ENCODE peak calls at places on chromosomes 13 and 19, in five cellular contexts. I is WTC11, K is GM12878, N is K562, O is HCT116. L is an unnamed sample.

GRCh38 chr13:37889102-37889501 is 19.5 kb upstream of the TRPC4 start:
- DNase-seq in O (no peak), N (no peak), I (no peak), K (no peak), L (no peak)

GRCh38 chr13:112614835-112615234 is 26.9 kb upstream of the TUBGCP3 start:
- DNase-seq in N (no peak), I (no peak), K (no peak), O (no peak), L (no peak)

GRCh38 chr19:55255618-55256423 is 3.0 kb downstream of the PPP6R1 start:
- DNase-seq in I (no peak), N (peak), K (peak), O (no peak), L (no peak)

GRCh38 chr19:42185281-42185680 is 32.2 kb downstream of the DEDD2 start:
- DNase-seq in I (no peak), K (no peak), N (no peak), O (no peak), L (no peak)

GRCh38 chr19:29662604-29663404 is 2.5 kb upstream of the PLEKHF1 start:
- DNase-seq in N (peak), K (no peak), I (no peak), O (no peak), L (no peak)

GRCh38 chr13:26202365-26202972 is 19.6 kb downstream of the RNF6 start:
- DNase-seq in N (no peak), K (no peak), O (no peak), I (no peak), L (no peak)

GRCh38 chr19:41911889-41912731 is 16.1 kb downstream of the ERFL start:
- DNase-seq in I (no peak), N (no peak), O (no peak), K (no peak), L (no peak)

GRCh38 chr13:52009985-52010384 is 1.3 kb downstream of the ATP7B start:
- DNase-seq in K (no peak), I (no peak), O (no peak), N (peak), L (no peak)

GRCh38 chr13:97254809-97255208 is 32.7 kb downstream of the MBNL2 start:
- DNase-seq in N (no peak), K (no peak), I (no peak), O (peak), L (no peak)

GRCh38 chr19:39557791-39558622 is 18.0 kb upstream of the EID2 start:
- DNase-seq in N (no peak), I (no peak), K (peak), O (no peak), L (peak)

GRCh38 chr19:46898731-46899130 is 37.9 kb downstream of the ARHGAP35 start:
- DNase-seq in K (no peak), I (no peak), O (no peak), N (no peak), L (no peak)

DNA sequence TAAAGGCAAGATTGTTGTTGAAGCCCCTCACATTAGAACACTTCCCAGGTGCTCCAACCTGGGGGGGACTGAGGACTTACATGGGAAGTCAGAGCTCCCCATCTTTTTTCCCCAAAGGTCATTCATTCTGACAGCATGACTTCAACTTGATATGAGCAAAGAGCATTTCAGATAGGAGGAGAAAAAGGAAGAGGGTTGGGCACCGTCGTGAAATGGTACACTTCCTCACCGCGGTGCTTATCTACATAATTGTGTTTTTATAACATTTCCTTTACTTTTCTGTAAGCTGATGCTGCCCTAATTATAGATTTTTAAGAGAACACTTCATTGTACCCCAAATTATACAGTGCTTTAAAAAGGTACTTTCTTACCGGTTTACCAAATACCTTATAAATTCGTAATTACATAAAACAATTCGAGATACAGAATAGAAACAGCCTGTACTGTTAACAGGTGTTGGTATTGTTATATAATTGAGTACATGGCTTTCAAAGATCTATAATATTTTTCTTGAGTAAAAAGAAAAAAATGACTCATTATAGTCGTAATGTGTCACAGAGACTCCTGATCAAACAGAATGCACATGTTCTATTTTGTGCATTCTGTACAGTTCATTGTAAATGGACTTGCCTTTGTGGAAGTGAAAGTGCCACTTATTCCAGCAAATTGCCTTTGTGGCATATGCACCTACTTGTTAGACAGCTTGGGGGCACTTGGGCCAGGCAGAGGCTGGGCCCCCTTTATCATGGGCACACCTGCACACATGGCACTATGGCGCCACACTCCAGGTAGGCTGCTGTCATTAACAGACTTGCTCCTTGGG is 81.8 kb downstream of the GGACT start:
- DNase-seq in O (no peak), N (no peak), I (no peak), K (no peak), L (no peak)
- TF ChIP-seq SP1 in O (no peak), N (no peak), I (no peak), K (no peak), L (no peak)

DNA sequence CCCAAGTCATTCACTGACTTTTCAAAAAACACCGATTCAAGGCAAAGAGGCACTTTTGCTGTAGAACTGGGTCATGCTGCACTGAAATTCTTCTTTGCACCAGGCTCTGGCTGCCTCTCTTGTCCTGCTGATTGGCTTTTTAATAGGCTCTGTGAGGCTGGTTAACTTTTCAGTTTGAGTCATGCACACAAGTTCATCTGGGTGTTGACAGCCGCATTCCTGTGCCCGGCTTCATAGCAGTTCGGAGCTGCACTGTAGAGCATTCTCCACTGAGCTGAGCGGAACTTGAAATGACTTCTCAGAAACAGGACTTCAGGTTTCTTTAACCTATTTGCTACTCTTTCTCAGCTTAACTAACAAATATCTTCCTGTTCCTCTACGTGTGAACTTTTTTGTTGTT is 978.3 kb downstream of the UQCRFS1 start:
- DNase-seq in N (no peak), O (no peak), K (no peak), I (no peak), L (no peak)
- TF ChIP-seq SP1 in N (no peak), O (no peak), K (no peak), I (no peak), L (no peak)

GRCh38 chr13:24995225-24995804 is 100.6 kb upstream of the PABPC3 start:
- DNase-seq in I (peak), K (no peak), O (peak), N (peak), L (peak)
- TF ChIP-seq SP1 in I (no peak), K (no peak), O (no peak), N (no peak), L (no peak)

GRCh38 chr13:99061411-99061810 is 83.5 kb upstream of the DOCK9 start:
- DNase-seq in N (no peak), I (no peak), O (no peak), K (no peak), L (no peak)

GRCh38 chr13:99063952-99064351 is 86.1 kb upstream of the DOCK9 start:
- DNase-seq in K (no peak), O (no peak), N (no peak), I (no peak), L (no peak)

GRCh38 chr13:99063178-99063577 is 85.3 kb upstream of the DOCK9 start:
- DNase-seq in O (no peak), I (no peak), K (no peak), N (no peak), L (no peak)

GRCh38 chr13:99065250-99066015 is 87.6 kb upstream of the DOCK9 start:
- DNase-seq in K (no peak), O (no peak), N (no peak), I (no peak), L (no peak)

DNA sequence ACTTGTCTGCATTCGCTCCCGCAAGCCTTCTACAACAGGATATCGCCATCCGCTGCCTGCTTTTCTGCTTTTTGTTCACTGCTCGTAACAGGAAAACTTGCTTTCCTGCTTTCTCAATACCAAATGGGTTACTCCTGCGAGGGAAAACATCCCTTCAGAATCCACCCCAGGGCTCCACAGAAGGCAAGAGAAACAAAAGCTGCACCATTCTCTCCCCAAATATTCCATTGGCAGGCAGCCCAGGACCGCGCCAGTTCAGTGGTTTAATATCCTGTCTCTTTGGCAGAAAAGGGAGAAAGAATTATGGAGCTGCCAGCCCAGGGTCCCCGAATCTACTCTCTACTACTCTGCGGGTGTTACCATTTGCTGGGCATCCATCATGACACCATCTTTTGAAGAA is 84.7 kb upstream of the DOCK9 start:
- DNase-seq in I (no peak), N (no peak), K (no peak), O (no peak), L (no peak)
- TF ChIP-seq SP1 in I (no peak), N (no peak), K (no peak), O (no peak), L (no peak)

DNA sequence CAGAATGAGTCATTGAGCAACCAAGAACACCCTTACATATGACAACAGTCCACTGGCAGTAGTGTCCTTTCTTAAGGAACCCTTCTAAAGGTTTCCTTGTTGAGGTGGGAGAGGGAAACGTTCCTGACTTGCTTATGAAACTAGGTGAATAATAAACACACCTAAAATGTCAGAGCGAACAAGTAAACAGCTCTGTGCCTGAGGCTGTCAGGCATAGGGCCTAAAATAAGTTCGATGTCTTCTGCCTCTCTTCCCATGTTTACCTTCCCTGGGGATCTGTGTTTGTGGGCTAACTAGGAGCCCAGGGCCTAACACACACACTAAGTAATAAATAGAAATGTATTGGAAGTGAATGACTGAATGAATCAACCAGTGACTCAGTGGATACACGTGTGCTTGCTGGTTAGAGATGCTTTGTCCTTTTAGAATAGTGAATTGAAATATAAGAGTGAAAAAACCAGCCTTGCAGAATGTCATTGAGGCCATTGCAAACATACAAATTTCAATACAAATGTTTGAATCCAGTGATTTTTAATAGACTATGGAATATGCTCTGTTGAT is 102.7 kb downstream of the FRY start:
- DNase-seq in N (no peak), I (no peak), K (no peak), O (no peak), L (no peak)
- TF ChIP-seq SP1 in N (no peak), I (no peak), K (no peak), O (no peak), L (no peak)

GRCh38 chr13:32733685-32734084 is 147.4 kb downstream of the PDS5B start:
- DNase-seq in N (no peak), I (no peak), O (no peak), K (no peak), L (no peak)

GRCh38 chr13:32737111-32737571 is 150.9 kb downstream of the PDS5B start:
- DNase-seq in N (no peak), O (no peak), I (no peak), K (peak), L (no peak)

GRCh38 chr13:32735859-32736258 is 149.6 kb downstream of the PDS5B start:
- DNase-seq in K (no peak), O (no peak), I (no peak), N (no peak), L (no peak)

GRCh38 chr13:32736648-32737047 is 150.4 kb downstream of the PDS5B start:
- DNase-seq in I (no peak), O (no peak), N (no peak), K (no peak), L (no peak)

DNA sequence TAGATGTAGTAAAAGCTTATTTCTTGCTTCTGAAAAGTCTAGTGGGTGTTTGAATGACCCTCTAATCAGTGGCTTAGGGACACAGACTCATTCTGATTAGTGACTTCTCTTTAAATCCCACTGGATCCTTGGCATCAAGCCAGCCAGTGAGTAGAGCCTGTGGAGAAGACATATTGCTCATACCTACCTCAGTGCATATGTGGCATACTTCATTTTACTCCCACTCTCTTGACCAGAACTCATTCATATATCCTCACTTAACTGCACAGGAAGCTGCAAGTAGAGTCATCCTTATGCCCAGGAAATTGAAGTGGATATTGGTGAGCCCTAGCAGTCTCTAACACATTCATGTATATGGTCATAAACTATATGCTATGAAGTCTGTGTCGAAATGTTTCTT is 148.3 kb downstream of the PDS5B start:
- DNase-seq in N (peak), K (no peak), I (no peak), O (no peak), L (peak)
- TF ChIP-seq SP1 in N (no peak), K (no peak), I (no peak), O (no peak), L (no peak)

GRCh38 chr13:48862572-48862971 is 113.1 kb upstream of the FNDC3A start:
- DNase-seq in N (no peak), I (no peak), O (no peak), K (no peak), L (no peak)

GRCh38 chr13:48864100-48864499 is 111.6 kb upstream of the FNDC3A start:
- DNase-seq in O (no peak), K (no peak), I (no peak), N (no peak), L (no peak)

GRCh38 chr13:48860369-48860768 is 115.3 kb upstream of the FNDC3A start:
- DNase-seq in O (no peak), I (no peak), N (no peak), K (no peak), L (no peak)

DNA sequence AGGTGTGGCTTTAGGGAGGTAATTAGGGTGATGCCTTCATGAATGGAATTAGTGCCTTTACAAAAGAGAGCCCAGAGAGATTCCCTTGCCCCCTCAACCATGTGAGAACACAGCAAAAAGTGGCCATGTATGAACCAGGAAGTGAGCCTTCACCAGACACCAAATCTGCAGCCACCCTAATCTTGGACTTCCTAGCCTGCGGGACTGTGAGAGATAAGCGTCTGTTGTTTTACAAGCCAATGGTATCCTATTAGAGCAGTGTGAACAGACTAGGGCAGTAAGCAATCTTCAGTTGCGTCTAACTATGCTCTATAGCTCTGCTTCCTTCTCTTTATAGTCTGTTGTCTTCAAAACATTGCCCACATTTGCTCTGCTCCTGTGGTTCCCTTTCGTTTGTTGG is 109.5 kb upstream of the FNDC3A start:
- DNase-seq in O (no peak), I (no peak), K (no peak), N (peak), L (no peak)
- TF ChIP-seq SP1 in O (no peak), I (no peak), K (no peak), N (no peak), L (no peak)

DNA sequence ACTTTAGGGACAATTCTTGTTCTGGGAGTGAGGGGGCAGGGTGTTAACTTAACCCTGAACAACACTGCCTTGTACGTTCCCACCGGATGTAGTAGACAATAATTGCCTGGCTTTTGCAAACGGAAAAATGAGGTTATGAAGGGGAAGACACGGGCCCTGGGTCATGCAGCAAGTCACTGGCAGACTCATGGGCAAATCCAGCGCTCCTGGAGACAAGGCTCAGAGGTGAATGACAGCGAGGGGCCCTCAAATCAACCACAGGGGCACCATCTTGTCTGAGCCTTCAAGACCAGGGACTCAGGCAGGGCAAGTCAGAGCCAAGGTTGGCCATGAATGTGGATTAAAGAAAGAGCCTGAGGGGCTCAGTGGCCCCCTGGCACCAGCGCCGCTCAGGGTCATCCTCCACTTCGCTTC is 2.8 kb downstream of the RASA3 start:
- DNase-seq in N (no peak), I (no peak), K (no peak), O (no peak), L (no peak)
- TF ChIP-seq SP1 in N (no peak), I (no peak), K (no peak), O (no peak), L (no peak)

GRCh38 chr13:99066219-99066618 is 88.4 kb upstream of the DOCK9 start:
- DNase-seq in I (no peak), K (no peak), O (no peak), N (no peak), L (no peak)

GRCh38 chr13:99067160-99067985 is 89.5 kb upstream of the DOCK9 start:
- DNase-seq in O (peak), K (no peak), N (no peak), I (no peak), L (no peak)

GRCh38 chr13:99059498-99060070 is 81.7 kb upstream of the DOCK9 start:
- DNase-seq in O (no peak), I (no peak), K (no peak), N (no peak), L (no peak)

GRCh38 chr13:99058527-99059495 is 80.9 kb upstream of the DOCK9 start:
- DNase-seq in O (no peak), I (no peak), N (peak), K (no peak), L (no peak)

DNA sequence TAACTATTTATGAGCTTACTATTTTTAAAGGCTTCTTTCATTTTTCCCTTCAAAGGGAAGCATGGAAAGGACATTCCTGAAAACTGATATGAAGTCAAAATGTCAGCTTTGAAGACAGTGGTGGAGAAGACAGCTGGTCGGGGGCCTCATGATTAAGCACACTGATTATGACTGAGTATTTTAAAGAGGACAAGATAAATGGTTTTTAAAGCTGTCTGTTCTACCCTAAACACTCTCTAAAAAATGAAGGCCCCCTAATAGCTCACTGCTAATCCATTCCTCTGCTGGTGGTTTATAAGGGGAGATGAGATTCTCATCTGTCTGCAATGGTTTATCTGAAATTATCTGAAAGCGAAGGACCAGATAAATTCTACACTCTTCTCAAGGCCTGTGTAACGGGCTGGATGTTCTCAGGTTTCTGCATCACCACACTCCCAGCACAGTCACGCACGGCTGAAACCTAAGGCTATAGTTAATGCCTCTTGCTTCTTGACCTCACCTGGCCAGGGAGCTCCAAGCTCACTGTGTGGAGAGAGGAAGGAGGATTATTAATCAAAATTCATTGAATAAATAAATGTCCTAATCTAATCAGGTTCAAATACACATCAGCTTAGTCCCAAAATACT is 86.9 kb upstream of the DOCK9 start:
- DNase-seq in K (no peak), N (no peak), I (no peak), O (no peak), L (no peak)
- TF ChIP-seq SP1 in K (no peak), N (no peak), I (no peak), O (no peak), L (no peak)